ENCODE peak calls at places on chromosomes 13 and 19, in four cellular contexts. F is HepG2, V is K562, P is GM12878. J is an unnamed sample.

GRCh38 chr13:84651288-84651687 is 769.0 kb upstream of the SLITRK1 start:
- DNase-seq in F (peak; percentile 33), V (no peak), P (no peak), J (no peak)

GRCh38 chr13:91904597-91904996 is 506.2 kb downstream of the GPC5 start:
- DNase-seq in F (no peak), V (no peak), P (peak; percentile 16), J (no peak)

GRCh38 chr19:40688987-40689338 is 1.5 kb downstream of the NUMBL start:
- DNase-seq in F (no peak), V (no peak), P (no peak), J (no peak)

GRCh38 chr13:57624565-57625435 is 6.7 kb upstream of the PCDH17 start:
- DNase-seq in F (peak; percentile 56), V (peak; percentile 7), P (no peak), J (peak; percentile 49)

GRCh38 chr13:31964168-31964567 is 67.4 kb upstream of the FRY start:
- DNase-seq in F (no peak), V (no peak), P (no peak), J (no peak)

GRCh38 chr19:18298601-18299000 is 17.2 kb upstream of the JUND start:
- DNase-seq in F (no peak), V (no peak), P (no peak), J (no peak)

GRCh38 chr13:24071423-24072075 is 89.0 kb upstream of the SPATA13 start:
- DNase-seq in F (no peak), V (no peak), P (no peak), J (no peak)

GRCh38 chr13:80924596-80924995 is 583.7 kb upstream of the SPRY2 start:
- DNase-seq in F (no peak), V (no peak), P (no peak), J (no peak)

GRCh38 chr19:13022111-13022858 is 27.0 kb downstream of the NFIX start:
- DNase-seq in F (no peak), V (no peak), P (no peak), J (no peak)

GRCh38 chr13:60986301-60986700 is 429.3 kb downstream of the PCDH20 start:
- DNase-seq in F (no peak), V (no peak), P (no peak), J (no peak)

GRCh38 chr19:6765738-6766356 is 1.4 kb downstream of the SH2D3A start:
- DNase-seq in F (peak; percentile 19), V (no peak), P (no peak), J (peak; percentile 90)

GRCh38 chr19:57559008-57559403 is 657 bp downstream of the ZNF550 start:
- DNase-seq in F (peak; percentile 12), V (peak; percentile 37), P (no peak), J (peak; percentile 18)

GRCh38 chr13:98869408-98870090 is 108.3 kb downstream of the DOCK9 start:
- DNase-seq in F (no peak), V (no peak), P (no peak), J (no peak)

GRCh38 chr19:6249296-6249695 is 30.5 kb downstream of the MLLT1 start:
- DNase-seq in F (no peak), V (no peak), P (no peak), J (no peak)

GRCh38 chr19:11377237-11377636 is 2.8 kb downstream of the SWSAP1 start:
- DNase-seq in F (no peak), V (peak; percentile 53), P (no peak), J (no peak)

GRCh38 chr19:10260141-10260584 is 8.1 kb downstream of the MRPL4 start:
- DNase-seq in F (peak; percentile 30), V (no peak), P (no peak), J (no peak)

GRCh38 chr19:10936661-10937084 is 8.1 kb downstream of the TIMM29 start:
- DNase-seq in F (peak; percentile 76), V (peak; percentile 73), P (peak; percentile 35), J (peak; percentile 59)

GRCh38 chr13:75830842-75831241 is 194.7 kb downstream of the LMO7 start:
- DNase-seq in F (no peak), V (no peak), P (no peak), J (no peak)

GRCh38 chr19:29961311-29961710 is 19.3 kb downstream of the URI1 start:
- DNase-seq in F (no peak), V (no peak), P (no peak), J (no peak)

GRCh38 chr13:104450006-104450405 is 1383.8 kb upstream of the SLC10A2 start:
- DNase-seq in F (no peak), V (no peak), P (no peak), J (no peak)

GRCh38 chr19:15248106-15248505 is 15.9 kb upstream of the EPHX3 start:
- DNase-seq in F (no peak), V (no peak), P (no peak), J (no peak)

GRCh38 chr19:18153555-18154134 is 682 bp downstream of the PIK3R2 start:
- DNase-seq in F (no peak), V (peak; percentile 40), P (no peak), J (no peak)

GRCh38 chr19:13920940-13921744 is 15.1 kb downstream of the CC2D1A start:
- DNase-seq in F (peak; percentile 57), V (peak; percentile 80), P (peak; percentile 25), J (peak; percentile 38)

GRCh38 chr13:102090532-102090931 is 311.3 kb downstream of the FGF14 start:
- DNase-seq in F (no peak), V (no peak), P (no peak), J (no peak)

GRCh38 chr13:102402292-102402691 is 444 bp upstream of the FGF14 start:
- DNase-seq in F (no peak), V (no peak), P (no peak), J (peak; percentile 78)

GRCh38 chr19:8526345-8527062 is 12.5 kb upstream of the ZNF414 start:
- DNase-seq in F (peak; percentile 87), V (peak; percentile 84), P (no peak), J (peak; percentile 95)

GRCh38 chr19:5308471-5309437 is 31.9 kb downstream of the PTPRS start:
- DNase-seq in F (no peak), V (peak; percentile 62), P (no peak), J (no peak)

DNA sequence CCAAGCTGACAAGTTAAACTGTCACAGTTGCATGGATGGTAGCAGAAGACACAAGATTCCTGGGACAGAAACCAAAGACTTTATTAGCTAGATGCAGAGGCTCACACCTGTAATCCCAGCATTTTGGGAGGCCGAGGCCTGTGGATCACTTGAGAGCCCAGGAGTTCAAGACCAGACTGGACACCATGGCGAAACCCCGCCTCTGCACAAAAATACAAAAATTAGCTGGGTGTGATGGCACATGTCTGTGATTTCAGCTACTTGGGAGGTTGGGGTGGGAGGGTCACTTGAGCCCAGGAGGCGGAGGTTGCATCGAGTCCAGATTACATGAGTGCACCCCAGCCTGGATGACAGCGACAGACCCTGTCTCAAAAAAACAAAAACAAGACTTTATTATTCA is 346.6 kb downstream of the IRS2 start:
- DNase-seq in F (no peak), V (no peak), P (no peak), J (no peak)
- TF ChIP-seq CBFB in F (no peak), V (no peak), P (no peak), J (no peak)

GRCh38 chr19:45569619-45570421 is 14.8 kb downstream of the OPA3 start:
- DNase-seq in F (peak; percentile 45), V (peak; percentile 70), P (no peak), J (peak; percentile 89)
- TF ChIP-seq CBFB in F (no peak), V (no peak), P (no peak), J (no peak)

GRCh38 chr13:29702912-29703351 is 107.4 kb upstream of the SLC7A1 start:
- DNase-seq in F (no peak), V (no peak), P (no peak), J (no peak)

GRCh38 chr13:29706923-29707322 is 111.4 kb upstream of the SLC7A1 start:
- DNase-seq in F (no peak), V (no peak), P (no peak), J (no peak)

GRCh38 chr13:29703421-29703820 is 107.9 kb upstream of the SLC7A1 start:
- DNase-seq in F (no peak), V (no peak), P (no peak), J (no peak)

GRCh38 chr13:29704648-29705047 is 109.2 kb upstream of the SLC7A1 start:
- DNase-seq in F (no peak), V (no peak), P (no peak), J (no peak)

DNA sequence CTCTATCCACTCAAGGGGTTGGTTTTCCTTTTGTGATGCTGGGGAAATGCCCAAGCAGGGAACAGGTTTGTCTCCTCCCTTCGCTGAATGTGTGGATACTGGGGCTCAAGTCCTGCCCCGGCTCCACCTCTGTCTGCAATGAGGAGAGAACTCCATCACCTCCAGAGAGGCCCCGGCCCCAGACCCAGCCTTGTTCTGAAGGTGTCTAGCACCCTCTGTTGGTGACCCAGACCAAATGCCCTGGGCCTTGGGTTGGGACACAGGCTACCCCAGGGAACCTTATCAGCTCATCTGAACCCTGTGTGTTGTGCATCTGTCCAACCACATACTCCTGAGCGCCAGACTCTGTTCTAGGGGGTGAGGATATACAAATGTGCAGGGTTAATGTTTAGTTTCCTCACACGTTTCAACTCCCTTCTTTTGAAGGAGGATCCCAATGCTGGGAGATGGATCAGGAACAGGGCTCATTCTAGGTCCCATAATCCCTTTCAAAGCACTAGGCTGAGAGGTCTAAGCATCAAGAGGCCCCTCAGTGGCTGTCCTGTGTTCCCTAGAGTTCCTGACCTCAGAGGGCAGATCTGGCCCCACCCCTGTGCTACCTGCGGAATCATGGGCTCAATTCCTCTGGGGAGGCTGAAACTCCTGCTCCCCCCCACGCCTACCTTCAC is 112.5 kb upstream of the SLC7A1 start:
- DNase-seq in F (peak; percentile 44), V (peak; percentile 56), P (no peak), J (peak; percentile 81)
- TF ChIP-seq CBFB in F (no peak), V (no peak), P (no peak), J (no peak)

DNA sequence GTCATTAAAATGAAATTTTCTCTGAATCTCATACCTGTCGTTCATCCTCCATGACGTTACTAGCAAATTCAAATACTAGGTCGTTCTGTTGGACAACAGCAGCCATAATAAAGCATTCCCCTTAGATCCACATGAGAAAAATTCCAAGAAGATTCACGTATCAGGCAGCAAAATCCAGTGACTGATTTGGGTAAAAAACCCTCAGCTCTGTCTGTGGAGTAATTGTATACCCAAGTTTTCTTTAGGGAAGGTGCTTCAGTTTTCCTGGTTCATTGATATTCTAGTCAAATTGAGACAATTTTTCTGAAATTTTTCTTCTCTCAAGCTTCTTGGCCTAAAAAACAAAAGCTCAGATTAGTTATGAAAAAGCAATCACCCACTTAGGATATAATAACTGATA is 37.2 kb downstream of the ELF1 start:
- DNase-seq in F (no peak), V (no peak), P (no peak), J (no peak)
- TF ChIP-seq CBFB in F (no peak), V (no peak), P (no peak), J (no peak)

GRCh38 chr19:47107201-47107952 is 6.2 kb downstream of the ZC3H4 start:
- DNase-seq in F (peak; percentile 93), V (no peak), P (no peak), J (no peak)
- TF ChIP-seq CBFB in F (no peak), V (no peak), P (no peak), J (no peak)

GRCh38 chr13:44068169-44068568 is 188.5 kb downstream of the LACC1 start:
- DNase-seq in F (no peak), V (no peak), P (no peak), J (no peak)
- TF ChIP-seq CBFB in F (no peak), V (no peak), P (no peak), J (no peak)

GRCh38 chr19:47187023-47187655 is 43.9 kb downstream of the BBC3 start:
- DNase-seq in F (no peak), V (no peak), P (no peak), J (no peak)

GRCh38 chr19:47187797-47188196 is 43.2 kb downstream of the BBC3 start:
- DNase-seq in F (no peak), V (no peak), P (no peak), J (no peak)

GRCh38 chr19:47188507-47189033 is 42.4 kb downstream of the BBC3 start:
- DNase-seq in F (no peak), V (no peak), P (no peak), J (no peak)

GRCh38 chr19:47186337-47187022 is 44.5 kb downstream of the BBC3 start:
- DNase-seq in F (no peak), V (no peak), P (peak; percentile 89), J (no peak)

GRCh38 chr19:47190167-47190727 is 40.8 kb downstream of the BBC3 start:
- DNase-seq in F (peak; percentile 96), V (no peak), P (no peak), J (no peak)
- TF ChIP-seq CBFB in F (peak; percentile 100), V (no peak), P (no peak), J (no peak)